ENCODE peak calls at places on chromosomes 13 and 19, in nine cellular contexts. V, I, Q, M, J, E, Y, P and G are unnamed samples.

GRCh38 chr19:51552996-51553725 is 17.9 kb upstream of the ZNF175 start:
- DNase-seq in J (peak; percentile 62), Q (peak; percentile 87), I (peak; percentile 84), Y (peak; percentile 85), P (peak; percentile 78), E (no peak), M (peak; percentile 33), V (peak; percentile 66), G (peak; percentile 53)

GRCh38 chr19:55686311-55687050 is 11.5 kb downstream of the EPN1 start:
- DNase-seq in I (peak; percentile 63), P (no peak), M (no peak), V (no peak), Q (no peak), J (no peak), Y (no peak), E (no peak), G (no peak)

GRCh38 chr19:10286803-10287737 is at the start of gene ICAM4:
- DNase-seq in V (peak; percentile 60), Q (peak; percentile 91), J (peak; percentile 39), E (no peak), Y (peak; percentile 86), I (peak; percentile 61), M (peak; percentile 83), P (peak; percentile 74), G (peak; percentile 70)

GRCh38 chr19:55216461-55217198 is 7.3 kb upstream of the PTPRH start:
- DNase-seq in Q (peak; percentile 92), P (peak; percentile 99), J (peak; percentile 100), M (peak; percentile 99), Y (peak; percentile 93), V (peak; percentile 79), E (peak; percentile 92), I (peak; percentile 83), G (peak; percentile 39)

GRCh38 chr13:27770809-27771208 is 21.5 kb upstream of the GSX1 start:
- DNase-seq in Y (peak; percentile 11), V (no peak), M (peak; percentile 11), E (no peak), I (no peak), Q (peak; percentile 43), P (peak; percentile 23), J (peak; percentile 35), G (peak; percentile 72)

GRCh38 chr13:44368599-44369368 is 4.8 kb upstream of the SERP2 start:
- DNase-seq in I (no peak), Q (no peak), V (no peak), E (no peak), P (no peak), J (no peak), Y (peak; percentile 29), M (no peak), G (no peak)

GRCh38 chr19:42436006-42436405 is 6.7 kb downstream of the CXCL17 start:
- DNase-seq in E (peak; percentile 22), Y (no peak), I (no peak), M (peak; percentile 27), J (peak; percentile 35), P (no peak), V (no peak), Q (no peak), G (no peak)

GRCh38 chr19:12786950-12787349 is 4.3 kb upstream of the JUNB start:
- DNase-seq in P (no peak), J (no peak), V (no peak), Y (no peak), M (no peak), Q (no peak), E (no peak), I (peak; percentile 44), G (no peak)

GRCh38 chr13:97975280-97975850 is 21.9 kb downstream of the IPO5 start:
- DNase-seq in P (no peak), I (no peak), J (no peak), M (no peak), E (no peak), Y (no peak), V (no peak), Q (no peak), G (no peak)

GRCh38 chr13:29480893-29481525 is 114.5 kb downstream of the SLC7A1 start:
- DNase-seq in Q (no peak), V (no peak), M (no peak), J (no peak), I (no peak), E (no peak), P (no peak), Y (no peak), G (no peak)

GRCh38 chr19:51803529-51803928 is 8.6 kb downstream of the FPR3 start:
- DNase-seq in J (no peak), P (no peak), M (no peak), E (no peak), Q (no peak), I (no peak), Y (peak; percentile 28), V (no peak), G (no peak)

GRCh38 chr13:36907801-36908200 is 12.2 kb downstream of the SMAD9 start:
- DNase-seq in I (no peak), Y (no peak), J (no peak), V (no peak), E (no peak), Q (no peak), M (no peak), P (no peak), G (no peak)

GRCh38 chr13:102944821-102945220 is 99.0 kb downstream of the ERCC5 start:
- DNase-seq in M (no peak), Y (no peak), E (no peak), V (no peak), Q (no peak), I (no peak), P (no peak), J (no peak), G (no peak)

GRCh38 chr19:41670755-41671154 is 17.3 kb downstream of the CEACAM7 start:
- DNase-seq in Y (no peak), Q (no peak), J (no peak), P (no peak), I (no peak), E (no peak), M (no peak), V (no peak), G (no peak)

DNA sequence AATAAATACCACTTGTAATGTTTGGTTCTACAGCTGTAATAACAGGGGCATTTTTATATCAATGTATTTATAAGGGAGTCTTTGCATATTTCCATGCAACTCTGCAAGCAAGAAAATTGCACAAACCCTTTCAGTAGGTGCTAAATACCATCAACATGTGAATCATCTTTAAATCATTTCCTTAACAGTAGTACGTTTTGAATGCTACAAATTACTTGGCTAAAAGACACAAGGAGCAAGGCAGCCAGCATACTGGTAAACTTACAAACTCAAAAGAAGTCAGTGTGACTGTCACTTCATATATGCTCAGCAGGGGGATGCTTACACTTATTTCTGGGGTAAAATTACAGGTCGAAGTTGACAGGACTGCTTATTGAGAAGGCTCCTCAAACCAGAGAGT is 402.4 kb downstream of the EFNB2 start:
- DNase-seq in P (peak; percentile 80), I (no peak), J (peak; percentile 87), M (peak; percentile 75), V (no peak), E (peak; percentile 69), Y (no peak), Q (no peak), G (no peak)
- H3K4me3 ChIP-seq in P (no peak overlapping the region), I (no peak overlapping the region), J (no peak overlapping the region), M (no peak overlapping the region), V (no peak overlapping the region), E (no peak overlapping the region), Y (no peak overlapping the region), Q (no peak overlapping the region), G (no peak overlapping the region)

GRCh38 chr19:2233601-2234280 is 2.4 kb downstream of the PLEKHJ1 start:
- DNase-seq in P (no peak), I (no peak), M (no peak), Q (no peak), E (no peak), J (no peak), Y (no peak), V (no peak), G (no peak)

GRCh38 chr19:2230807-2231533 is 5.2 kb downstream of the PLEKHJ1 start:
- DNase-seq in P (no peak), Q (no peak), Y (no peak), E (no peak), M (peak; percentile 51), J (no peak), I (peak; percentile 63), V (no peak), G (no peak)

GRCh38 chr19:2232286-2233151 is 3.6 kb downstream of the PLEKHJ1 start:
- DNase-seq in J (no peak), P (no peak), Q (no peak), Y (no peak), V (no peak), E (no peak), I (no peak), M (no peak), G (no peak)

GRCh38 chr19:2230029-2230531 is 6.0 kb downstream of the PLEKHJ1 start:
- DNase-seq in P (no peak), Q (no peak), M (no peak), E (no peak), V (no peak), Y (no peak), J (no peak), I (no peak), G (no peak)

DNA sequence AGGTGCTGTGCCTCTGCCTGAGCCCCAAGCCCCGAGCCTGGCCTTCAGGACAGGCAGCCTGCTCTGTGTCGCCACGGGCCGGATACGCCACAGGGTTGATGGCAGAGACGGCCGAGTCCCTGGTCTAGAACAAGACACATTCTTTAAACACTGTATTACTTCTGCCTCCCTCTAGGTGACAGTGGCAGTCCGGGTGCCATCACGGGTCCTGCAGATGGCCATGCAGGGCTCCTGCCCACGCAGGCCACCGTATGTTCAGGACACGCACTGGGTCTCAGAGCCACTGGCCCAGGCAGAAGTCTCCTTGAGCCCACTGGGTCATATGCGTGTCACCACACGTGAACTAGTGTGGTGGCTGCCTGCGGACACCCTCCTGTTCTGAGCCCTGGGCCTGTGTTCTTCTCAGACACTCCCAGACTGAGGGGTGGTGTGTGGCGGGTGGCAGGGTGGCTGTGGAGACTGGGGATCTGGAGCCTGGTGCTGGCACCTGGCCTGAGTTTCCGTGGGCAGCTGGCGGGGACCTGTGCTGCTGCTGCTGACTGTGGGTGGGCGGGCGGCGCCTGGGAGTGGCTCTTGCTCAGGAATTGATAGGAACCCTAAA is 4.4 kb downstream of the PLEKHJ1 start:
- DNase-seq in Y (no peak), J (no peak), I (peak; percentile 63), M (no peak), E (no peak), Q (no peak), P (no peak), V (no peak), G (peak; percentile 37)
- TF ChIP-seq CTCF in Y (peak; percentile 37), J (no peak), I (peak; percentile 49), M (no peak), E (no peak), Q (no peak), P (no peak), V (peak; percentile 31), G (peak; percentile 13)

GRCh38 chr19:4794971-4795370 is 3.4 kb downstream of the FEM1A start:
- DNase-seq in J (no peak), M (no peak), Q (no peak), E (no peak), I (no peak), V (peak; percentile 31), Y (peak; percentile 7), P (no peak), G (no peak)
- H3K4me3 ChIP-seq in J (no peak overlapping the region), M (no peak overlapping the region), Q (no peak overlapping the region), E (no peak overlapping the region), I (no peak overlapping the region), V (peak overlapping the region; percentile 87), Y (peak overlapping the region; percentile 28), P (no peak overlapping the region), G (no peak overlapping the region)

DNA sequence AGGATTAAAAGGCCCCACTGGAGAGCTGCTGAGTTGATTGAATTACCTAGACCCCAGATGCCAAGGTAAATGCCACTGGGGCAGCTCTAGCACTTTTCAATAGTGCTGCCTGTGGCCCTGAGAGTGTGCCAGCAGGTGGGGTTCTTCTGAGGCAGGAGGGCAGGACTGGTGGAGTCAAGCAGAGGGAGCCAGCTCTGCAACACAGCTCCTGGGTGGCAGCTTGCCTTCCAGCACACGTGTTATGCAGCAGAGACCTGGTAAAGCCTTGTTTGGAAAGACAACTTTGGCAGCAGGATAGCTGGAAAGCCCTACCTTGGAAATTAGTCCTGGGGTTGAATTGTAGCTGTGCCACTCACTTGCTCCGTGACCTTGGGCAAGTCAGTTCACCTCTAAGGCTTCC is 306.6 kb downstream of the ATP8A2 start:
- DNase-seq in Y (no peak), E (no peak), J (no peak), V (no peak), M (no peak), I (peak; percentile 26), P (no peak), Q (no peak), G (no peak)
- TF ChIP-seq CTCF in Y (no peak), E (no peak), J (no peak), V (peak; percentile 20), M (no peak), I (no peak), P (no peak), Q (no peak), G (no peak)